ENCODE peak calls at places on chromosome X, in six cellular contexts. C is WERI-Rb-1, N is brain microvascular endothelial cell, Q is GM12878, D is mucosa of descending colon, Y is A673. I is an unnamed sample.

GRCh38 chrX:133956570-133957340 is 28.6 kb downstream of the GPC3 start:
- DNase-seq in C (no peak), N (no peak), Q (no peak), D (no peak), Y (no peak), I (no peak)

GRCh38 chrX:65723706-65724105 is 56.3 kb downstream of the MSN start:
- DNase-seq in C (no peak), N (peak; percentile 14), Q (peak; percentile 74), D (no peak), Y (no peak), I (peak; percentile 83)

GRCh38 chrX:54615109-54615508 is 85.1 kb downstream of the GNL3L start:
- DNase-seq in C (no peak), N (no peak), Q (no peak), D (no peak), Y (no peak), I (no peak)

GRCh38 chrX:138128025-138128671 is 562.2 kb downstream of the ZIC3 start:
- DNase-seq in C (peak; percentile 12), N (peak; percentile 20), Q (no peak), D (peak; percentile 4), Y (peak; percentile 73), I (peak; percentile 37)

GRCh38 chrX:115560978-115561604 is at the start of gene PLS3:
- DNase-seq in C (peak; percentile 84), N (peak; percentile 90), Q (no peak), D (peak; percentile 77), Y (peak; percentile 87), I (peak; percentile 90)

GRCh38 chrX:153492153-153492454 is 2.7 kb upstream of the BGN start:
- DNase-seq in C (no peak), N (no peak), Q (no peak), D (no peak), Y (no peak), I (no peak)

GRCh38 chrX:75784689-75785491 is at the start of gene MAGEE2:
- DNase-seq in C (no peak), N (no peak), Q (no peak), D (peak; percentile 4), Y (no peak), I (no peak)

GRCh38 chrX:134813697-134814096 is 155.4 kb upstream of the PLAC1 start:
- DNase-seq in C (no peak), N (no peak), Q (no peak), D (no peak), Y (no peak), I (no peak)

GRCh38 chrX:18617351-18617750 is 54.6 kb downstream of the RS1 start:
- DNase-seq in C (no peak), N (peak; percentile 53), Q (no peak), D (peak; percentile 80), Y (peak; percentile 36), I (no peak)

GRCh38 chrX:140701480-140701879 is 8.1 kb upstream of the LINC00632 start:
- DNase-seq in C (no peak), N (peak; percentile 29), Q (no peak), D (peak; percentile 1), Y (peak; percentile 69), I (peak; percentile 26)

GRCh38 chrX:133909888-133910287 is 75.5 kb downstream of the GPC3 start:
- DNase-seq in C (no peak), N (no peak), Q (no peak), D (no peak), Y (no peak), I (no peak)

GRCh38 chrX:95539041-95539440 is 1145.6 kb upstream of the DIAPH2 start:
- DNase-seq in C (no peak), N (no peak), Q (no peak), D (no peak), Y (no peak), I (no peak)

GRCh38 chrX:67544281-67544680 is 460 bp downstream of the AR start:
- DNase-seq in C (no peak), N (no peak), Q (no peak), D (no peak), Y (no peak), I (no peak)

GRCh38 chrX:74535211-74535621 is 79.2 kb downstream of the RLIM start:
- DNase-seq in C (peak; percentile 37), N (peak; percentile 31), Q (no peak), D (peak; percentile 20), Y (peak; percentile 88), I (peak; percentile 35)

DNA sequence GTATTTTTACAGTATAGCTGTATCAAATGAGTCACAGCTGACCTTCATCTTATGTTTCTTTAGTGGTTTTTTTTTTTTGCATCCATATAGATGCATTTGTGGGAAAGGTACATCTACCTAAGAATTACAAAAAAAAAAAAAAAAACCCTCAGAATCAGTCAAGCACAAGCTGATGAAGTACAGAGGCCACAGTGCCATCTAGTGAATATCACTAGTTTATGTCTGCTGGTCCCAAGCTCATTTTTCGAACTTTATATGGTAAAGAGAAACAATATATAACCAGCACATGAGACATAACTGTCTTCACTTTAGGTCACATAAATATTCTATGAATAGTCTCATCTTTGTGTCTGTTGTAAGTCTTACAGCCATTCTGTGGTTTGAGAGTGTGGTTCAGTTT is 220.1 kb downstream of the DLG3 start:
- DNase-seq in C (no peak), N (peak; percentile 1), Q (no peak), D (peak; percentile 12), Y (peak; percentile 7), I (peak; percentile 22)
- TF ChIP-seq CTCF in C (peak; percentile 27), N (peak; percentile 39), Q (peak; percentile 41), D (no peak), Y (peak; percentile 49), I (peak; percentile 16)

DNA sequence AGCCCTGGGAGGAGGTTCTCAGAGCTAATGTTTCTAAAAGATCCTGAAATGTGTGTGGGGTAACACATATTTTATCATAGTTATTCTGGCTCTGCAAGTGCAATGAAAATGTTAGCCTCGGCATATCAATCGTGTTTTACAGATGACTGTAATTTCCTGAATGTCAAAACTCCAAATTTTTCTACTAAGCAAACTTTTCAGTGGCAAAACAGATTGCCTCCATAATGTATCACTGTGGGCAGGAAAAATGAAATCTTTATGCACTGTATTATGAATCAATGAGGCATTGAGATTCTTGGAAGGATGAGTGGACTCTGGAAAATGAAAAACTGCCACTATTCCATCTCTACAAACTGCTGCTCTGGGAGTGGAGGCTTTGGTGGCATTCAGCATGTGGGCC is 160.0 kb upstream of the MBNL3 start:
- DNase-seq in C (no peak), N (no peak), Q (no peak), D (no peak), Y (no peak), I (no peak)
- H3K4me3 ChIP-seq in C (no peak overlapping the region), N (no peak overlapping the region), Q (no peak overlapping the region), D (no peak overlapping the region), Y (no peak overlapping the region), I (no peak overlapping the region)

DNA sequence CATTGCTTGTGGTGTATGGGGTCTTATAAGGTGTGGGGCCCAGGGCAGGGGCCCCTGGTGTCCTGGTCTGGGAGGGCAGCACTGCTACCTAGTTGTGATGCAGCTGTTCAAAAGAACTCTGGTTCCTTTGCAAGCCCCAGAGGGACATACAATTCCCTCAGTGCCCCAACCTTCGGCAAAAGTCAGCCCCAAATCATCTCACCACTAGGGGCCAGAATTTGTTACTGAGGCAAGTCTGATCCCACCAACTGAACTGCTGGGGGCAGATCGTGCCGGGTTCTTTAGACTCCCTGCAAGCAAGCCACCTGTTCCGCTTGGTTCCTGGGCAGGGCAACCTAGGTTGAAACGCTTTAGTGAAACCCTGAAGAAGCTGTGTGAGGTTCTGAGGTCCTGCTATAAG is 180.1 kb upstream of the S100G start:
- DNase-seq in C (no peak), N (no peak), Q (no peak), D (no peak), Y (no peak), I (peak; percentile 3)
- TF ChIP-seq CTCF in C (no peak), N (peak; percentile 29), Q (no peak), D (no peak), Y (peak; percentile 32), I (peak; percentile 3)

GRCh38 chrX:24054182-24055042 is at the start of gene EIF2S3:
- DNase-seq in C (peak; percentile 92), N (peak; percentile 95), Q (peak; percentile 88), D (peak; percentile 84), Y (peak; percentile 98), I (peak; percentile 96)
- H3K4me3 ChIP-seq in C (no peak within 1 kb of the TSS), N (no peak within 1 kb of the TSS), Q (peak within 1 kb of the TSS; percentile 72), D (peak within 1 kb of the TSS; percentile 57), Y (no peak within 1 kb of the TSS), I (no peak within 1 kb of the TSS)

DNA sequence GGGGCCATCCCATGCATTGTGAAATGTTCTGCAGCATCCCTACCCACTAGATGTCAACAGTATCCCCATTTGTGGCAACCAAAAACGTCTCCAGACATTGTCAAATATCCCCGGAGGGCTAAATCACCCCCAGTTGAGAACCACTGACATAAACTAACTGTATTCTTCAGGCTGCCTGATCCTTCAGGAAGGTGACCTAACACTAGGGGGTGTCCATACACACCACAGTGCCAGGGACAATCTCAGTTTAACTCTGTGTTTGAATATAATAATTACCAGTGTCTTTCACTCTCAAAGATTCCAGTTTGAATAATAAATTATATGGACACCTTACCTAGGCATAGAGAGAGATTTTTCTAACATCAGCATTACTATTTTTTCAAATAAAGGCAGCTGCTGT is 6.4 kb downstream of the ACE2 start:
- DNase-seq in C (no peak), N (no peak), Q (no peak), D (no peak), Y (no peak), I (no peak)
- TF ChIP-seq CTCF in C (no peak), N (peak; percentile 40), Q (peak; percentile 5), D (no peak), Y (no peak), I (no peak)

DNA sequence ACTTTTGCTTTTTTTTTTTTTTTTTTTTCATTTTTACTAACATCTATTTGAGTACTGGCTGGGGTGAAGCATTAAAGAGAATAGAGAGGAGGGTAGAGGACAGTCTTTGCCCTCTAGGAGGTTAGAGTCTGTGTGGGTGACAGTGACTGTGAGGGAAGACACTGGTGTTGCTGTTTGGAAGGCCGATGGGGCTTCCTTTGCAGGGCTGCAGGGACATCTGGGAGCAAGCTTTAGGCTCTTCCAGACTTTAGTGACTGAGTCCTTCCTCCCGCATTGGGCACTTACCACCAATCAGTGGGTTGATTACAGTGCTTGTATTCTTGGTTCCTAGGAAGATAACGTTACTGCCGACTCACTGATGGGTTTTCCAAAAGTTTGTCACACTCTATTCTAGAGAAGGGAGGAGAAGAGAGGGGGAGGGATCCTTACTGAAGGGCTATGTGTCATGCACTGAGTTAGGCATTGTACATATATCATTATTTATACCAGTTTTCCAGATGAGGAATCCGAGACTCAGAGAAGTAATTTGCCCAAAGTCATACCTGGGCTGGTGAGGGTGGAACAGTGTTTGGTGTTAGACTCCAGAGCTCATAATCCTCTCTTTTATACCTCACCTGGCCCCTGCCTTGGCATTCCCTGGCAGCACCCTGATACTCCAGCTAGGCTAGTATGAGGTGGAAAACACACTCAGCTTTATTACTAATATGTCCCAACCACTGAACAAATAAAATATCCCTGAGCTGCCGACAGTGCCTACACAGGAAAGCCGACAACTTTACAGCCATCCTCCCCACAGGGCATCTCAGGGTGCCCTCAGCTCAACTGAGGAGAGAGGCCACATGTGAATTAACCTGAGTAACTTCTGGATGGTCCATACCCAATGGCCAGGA is 3.8 kb downstream of the CHST7 start:
- DNase-seq in C (no peak), N (peak; percentile 37), Q (no peak), D (no peak), Y (no peak), I (no peak)
- H3K4me3 ChIP-seq in C (no peak overlapping the region), N (no peak overlapping the region), Q (peak overlapping the region; percentile 69), D (no peak overlapping the region), Y (peak overlapping the region; percentile 58), I (peak overlapping the region; percentile 56)

GRCh38 chrX:139203681-139204575 is 326.6 kb upstream of the F9 start:
- DNase-seq in C (no peak), N (no peak), Q (no peak), D (peak; percentile 12), Y (peak; percentile 61), I (peak; percentile 9)
- TF ChIP-seq CTCF in C (no peak), N (peak; percentile 25), Q (no peak), D (no peak), Y (peak; percentile 39), I (no peak)